ENCODE peak calls at places on chromosome 20, in ten cellular contexts. One of them, this sample, is unnamed.

GRCh38 chr20:10984899-10985298 is 311.1 kb upstream of the JAG1 start:
- DNase-seq in stimulated activated naive CD8-positive, alpha-beta T cell treated with anti-CD3 and anti-CD28 coated beads, Interleukin-15, Interleukin-2, amounts not matched to agents 100 U/mL and 50 U/mL, for 24 hours: no peak
- DNase-seq in choroid plexus epithelial cell: no peak
- DNase-seq in NCI-H1105: no peak
- DNase-seq in cerebellum: no peak
- DNase-seq in M059J: no peak
- DNase-seq in effector CD4-positive, alpha-beta T cell: no peak
- DNase-seq in B cell: no peak
- DNase-seq in mucosa of gallbladder: no peak
- DNase-seq in stimulated activated naive B cell treated with anti-CD40 and anti-IgM and Interleukin-4, amounts not matched to agents 10 μg/mL and 1 μg/mL and 100 μg/mL, for 72 hours: no peak
- DNase-seq in this sample: no peak

GRCh38 chr20:36604952-36605308 is 649 bp upstream of the RAB5IF start:
- DNase-seq in stimulated activated naive CD8-positive, alpha-beta T cell treated with anti-CD3 and anti-CD28 coated beads, Interleukin-15, Interleukin-2, amounts not matched to agents 100 U/mL and 50 U/mL, for 24 hours: peak; percentile 58
- DNase-seq in choroid plexus epithelial cell: peak; percentile 17
- DNase-seq in NCI-H1105: no peak
- DNase-seq in cerebellum: no peak
- DNase-seq in M059J: no peak
- DNase-seq in effector CD4-positive, alpha-beta T cell: peak; percentile 40
- DNase-seq in B cell: peak; percentile 81
- DNase-seq in mucosa of gallbladder: peak; percentile 31
- DNase-seq in stimulated activated naive B cell treated with anti-CD40 and anti-IgM and Interleukin-4, amounts not matched to agents 10 μg/mL and 1 μg/mL and 100 μg/mL, for 72 hours: peak; percentile 75
- DNase-seq in this sample: no peak

GRCh38 chr20:57485770-57486169 is 39.2 kb downstream of the CTCFL start:
- DNase-seq in stimulated activated naive CD8-positive, alpha-beta T cell treated with anti-CD3 and anti-CD28 coated beads, Interleukin-15, Interleukin-2, amounts not matched to agents 100 U/mL and 50 U/mL, for 24 hours: no peak
- DNase-seq in choroid plexus epithelial cell: no peak
- DNase-seq in NCI-H1105: no peak
- DNase-seq in cerebellum: no peak
- DNase-seq in M059J: no peak
- DNase-seq in effector CD4-positive, alpha-beta T cell: no peak
- DNase-seq in B cell: no peak
- DNase-seq in mucosa of gallbladder: no peak
- DNase-seq in stimulated activated naive B cell treated with anti-CD40 and anti-IgM and Interleukin-4, amounts not matched to agents 10 μg/mL and 1 μg/mL and 100 μg/mL, for 72 hours: no peak
- DNase-seq in this sample: no peak

GRCh38 chr20:21361266-21361665 is 36.1 kb downstream of the NKX2-4 start:
- DNase-seq in stimulated activated naive CD8-positive, alpha-beta T cell treated with anti-CD3 and anti-CD28 coated beads, Interleukin-15, Interleukin-2, amounts not matched to agents 100 U/mL and 50 U/mL, for 24 hours: no peak
- DNase-seq in choroid plexus epithelial cell: peak; percentile 76
- DNase-seq in NCI-H1105: no peak
- DNase-seq in cerebellum: no peak
- DNase-seq in M059J: peak; percentile 66
- DNase-seq in effector CD4-positive, alpha-beta T cell: no peak
- DNase-seq in B cell: no peak
- DNase-seq in mucosa of gallbladder: no peak
- DNase-seq in stimulated activated naive B cell treated with anti-CD40 and anti-IgM and Interleukin-4, amounts not matched to agents 10 μg/mL and 1 μg/mL and 100 μg/mL, for 72 hours: no peak
- DNase-seq in this sample: no peak

GRCh38 chr20:56458227-56458821 is 10.1 kb upstream of the RTF2 start:
- DNase-seq in stimulated activated naive CD8-positive, alpha-beta T cell treated with anti-CD3 and anti-CD28 coated beads, Interleukin-15, Interleukin-2, amounts not matched to agents 100 U/mL and 50 U/mL, for 24 hours: no peak
- DNase-seq in choroid plexus epithelial cell: no peak
- DNase-seq in NCI-H1105: no peak
- DNase-seq in cerebellum: no peak
- DNase-seq in M059J: no peak
- DNase-seq in effector CD4-positive, alpha-beta T cell: no peak
- DNase-seq in B cell: no peak
- DNase-seq in mucosa of gallbladder: no peak
- DNase-seq in stimulated activated naive B cell treated with anti-CD40 and anti-IgM and Interleukin-4, amounts not matched to agents 10 μg/mL and 1 μg/mL and 100 μg/mL, for 72 hours: no peak
- DNase-seq in this sample: no peak

GRCh38 chr20:21435576-21435975 is 38.2 kb upstream of the NKX2-4 start:
- DNase-seq in stimulated activated naive CD8-positive, alpha-beta T cell treated with anti-CD3 and anti-CD28 coated beads, Interleukin-15, Interleukin-2, amounts not matched to agents 100 U/mL and 50 U/mL, for 24 hours: no peak
- DNase-seq in choroid plexus epithelial cell: peak; percentile 6
- DNase-seq in NCI-H1105: no peak
- DNase-seq in cerebellum: no peak
- DNase-seq in M059J: peak; percentile 80
- DNase-seq in effector CD4-positive, alpha-beta T cell: no peak
- DNase-seq in B cell: no peak
- DNase-seq in mucosa of gallbladder: no peak
- DNase-seq in stimulated activated naive B cell treated with anti-CD40 and anti-IgM and Interleukin-4, amounts not matched to agents 10 μg/mL and 1 μg/mL and 100 μg/mL, for 72 hours: no peak
- DNase-seq in this sample: no peak

GRCh38 chr20:1802385-1803215 is 92.6 kb upstream of the SIRPA start:
- DNase-seq in stimulated activated naive CD8-positive, alpha-beta T cell treated with anti-CD3 and anti-CD28 coated beads, Interleukin-15, Interleukin-2, amounts not matched to agents 100 U/mL and 50 U/mL, for 24 hours: peak; percentile 64
- DNase-seq in choroid plexus epithelial cell: peak; percentile 58
- DNase-seq in NCI-H1105: peak; percentile 68
- DNase-seq in cerebellum: peak; percentile 86
- DNase-seq in M059J: peak; percentile 74
- DNase-seq in effector CD4-positive, alpha-beta T cell: no peak
- DNase-seq in B cell: peak; percentile 80
- DNase-seq in mucosa of gallbladder: peak; percentile 71
- DNase-seq in stimulated activated naive B cell treated with anti-CD40 and anti-IgM and Interleukin-4, amounts not matched to agents 10 μg/mL and 1 μg/mL and 100 μg/mL, for 72 hours: peak; percentile 72
- DNase-seq in this sample: no peak

GRCh38 chr20:39019805-39020325 is 57.7 kb downstream of the DHX35 start:
- DNase-seq in stimulated activated naive CD8-positive, alpha-beta T cell treated with anti-CD3 and anti-CD28 coated beads, Interleukin-15, Interleukin-2, amounts not matched to agents 100 U/mL and 50 U/mL, for 24 hours: peak; percentile 47
- DNase-seq in choroid plexus epithelial cell: peak; percentile 41
- DNase-seq in NCI-H1105: no peak
- DNase-seq in cerebellum: no peak
- DNase-seq in M059J: no peak
- DNase-seq in effector CD4-positive, alpha-beta T cell: no peak
- DNase-seq in B cell: no peak
- DNase-seq in mucosa of gallbladder: no peak
- DNase-seq in stimulated activated naive B cell treated with anti-CD40 and anti-IgM and Interleukin-4, amounts not matched to agents 10 μg/mL and 1 μg/mL and 100 μg/mL, for 72 hours: peak; percentile 44
- DNase-seq in this sample: no peak

GRCh38 chr20:21048841-21049273 is 57.3 kb downstream of the LINC00237 start:
- DNase-seq in stimulated activated naive CD8-positive, alpha-beta T cell treated with anti-CD3 and anti-CD28 coated beads, Interleukin-15, Interleukin-2, amounts not matched to agents 100 U/mL and 50 U/mL, for 24 hours: peak; percentile 73
- DNase-seq in choroid plexus epithelial cell: peak; percentile 1
- DNase-seq in NCI-H1105: no peak
- DNase-seq in cerebellum: no peak
- DNase-seq in M059J: peak; percentile 38
- DNase-seq in effector CD4-positive, alpha-beta T cell: peak; percentile 30
- DNase-seq in B cell: peak; percentile 42
- DNase-seq in mucosa of gallbladder: no peak
- DNase-seq in stimulated activated naive B cell treated with anti-CD40 and anti-IgM and Interleukin-4, amounts not matched to agents 10 μg/mL and 1 μg/mL and 100 μg/mL, for 72 hours: peak; percentile 8
- DNase-seq in this sample: peak; percentile 19

GRCh38 chr20:62820208-62820961 is 3.5 kb downstream of the COL9A3 start:
- DNase-seq in stimulated activated naive CD8-positive, alpha-beta T cell treated with anti-CD3 and anti-CD28 coated beads, Interleukin-15, Interleukin-2, amounts not matched to agents 100 U/mL and 50 U/mL, for 24 hours: no peak
- DNase-seq in choroid plexus epithelial cell: no peak
- DNase-seq in NCI-H1105: no peak
- DNase-seq in cerebellum: no peak
- DNase-seq in M059J: no peak
- DNase-seq in effector CD4-positive, alpha-beta T cell: no peak
- DNase-seq in B cell: no peak
- DNase-seq in mucosa of gallbladder: no peak
- DNase-seq in stimulated activated naive B cell treated with anti-CD40 and anti-IgM and Interleukin-4, amounts not matched to agents 10 μg/mL and 1 μg/mL and 100 μg/mL, for 72 hours: no peak
- DNase-seq in this sample: no peak

GRCh38 chr20:59360934-59361333 is 60.5 kb downstream of the EDN3 start:
- DNase-seq in stimulated activated naive CD8-positive, alpha-beta T cell treated with anti-CD3 and anti-CD28 coated beads, Interleukin-15, Interleukin-2, amounts not matched to agents 100 U/mL and 50 U/mL, for 24 hours: no peak
- DNase-seq in choroid plexus epithelial cell: no peak
- DNase-seq in NCI-H1105: no peak
- DNase-seq in cerebellum: no peak
- DNase-seq in M059J: no peak
- DNase-seq in effector CD4-positive, alpha-beta T cell: no peak
- DNase-seq in B cell: no peak
- DNase-seq in mucosa of gallbladder: no peak
- DNase-seq in stimulated activated naive B cell treated with anti-CD40 and anti-IgM and Interleukin-4, amounts not matched to agents 10 μg/mL and 1 μg/mL and 100 μg/mL, for 72 hours: no peak
- DNase-seq in this sample: no peak

GRCh38 chr20:62795023-62795761 is 1.1 kb upstream of the MRGBP start:
- DNase-seq in stimulated activated naive CD8-positive, alpha-beta T cell treated with anti-CD3 and anti-CD28 coated beads, Interleukin-15, Interleukin-2, amounts not matched to agents 100 U/mL and 50 U/mL, for 24 hours: peak; percentile 82
- DNase-seq in choroid plexus epithelial cell: peak; percentile 59
- DNase-seq in NCI-H1105: peak; percentile 69
- DNase-seq in cerebellum: peak; percentile 67
- DNase-seq in M059J: peak; percentile 74
- DNase-seq in effector CD4-positive, alpha-beta T cell: peak; percentile 53
- DNase-seq in B cell: peak; percentile 59
- DNase-seq in mucosa of gallbladder: no peak
- DNase-seq in stimulated activated naive B cell treated with anti-CD40 and anti-IgM and Interleukin-4, amounts not matched to agents 10 μg/mL and 1 μg/mL and 100 μg/mL, for 72 hours: peak; percentile 43
- DNase-seq in this sample: peak; percentile 55

GRCh38 chr20:21096321-21097043 is 9.7 kb downstream of the LINC00237 start:
- DNase-seq in stimulated activated naive CD8-positive, alpha-beta T cell treated with anti-CD3 and anti-CD28 coated beads, Interleukin-15, Interleukin-2, amounts not matched to agents 100 U/mL and 50 U/mL, for 24 hours: no peak
- DNase-seq in choroid plexus epithelial cell: peak; percentile 18
- DNase-seq in NCI-H1105: peak; percentile 27
- DNase-seq in cerebellum: no peak
- DNase-seq in M059J: peak; percentile 55
- DNase-seq in effector CD4-positive, alpha-beta T cell: no peak
- DNase-seq in B cell: no peak
- DNase-seq in mucosa of gallbladder: no peak
- DNase-seq in stimulated activated naive B cell treated with anti-CD40 and anti-IgM and Interleukin-4, amounts not matched to agents 10 μg/mL and 1 μg/mL and 100 μg/mL, for 72 hours: no peak
- DNase-seq in this sample: no peak

GRCh38 chr20:49945701-49946477 is 9.7 kb downstream of the RNF114 start:
- DNase-seq in stimulated activated naive CD8-positive, alpha-beta T cell treated with anti-CD3 and anti-CD28 coated beads, Interleukin-15, Interleukin-2, amounts not matched to agents 100 U/mL and 50 U/mL, for 24 hours: no peak
- DNase-seq in choroid plexus epithelial cell: no peak
- DNase-seq in NCI-H1105: no peak
- DNase-seq in cerebellum: no peak
- DNase-seq in M059J: no peak
- DNase-seq in effector CD4-positive, alpha-beta T cell: no peak
- DNase-seq in B cell: no peak
- DNase-seq in mucosa of gallbladder: no peak
- DNase-seq in stimulated activated naive B cell treated with anti-CD40 and anti-IgM and Interleukin-4, amounts not matched to agents 10 μg/mL and 1 μg/mL and 100 μg/mL, for 72 hours: no peak
- DNase-seq in this sample: no peak

This sample was measured in immature natural killer cell.